ENCODE peak calls at places on chromosomes 5 and 9, in eight cellular contexts. M, J, T, X, P, G, R and W are unnamed samples.

GRCh38 chr9:6669881-6670280 is 24.4 kb upstream of the GLDC start:
- DNase-seq in M (no peak), J (no peak), T (no peak), X (no peak), P (no peak), G (no peak), R (no peak), W (no peak)

GRCh38 chr5:6773342-6774035 is 60.3 kb downstream of the TENT4A start:
- DNase-seq in M (no peak), J (no peak), T (no peak), X (no peak), P (no peak), G (no peak), R (no peak), W (peak)

GRCh38 chr9:131138676-131139075 is 13.3 kb downstream of the NUP214 start:
- DNase-seq in M (no peak), J (no peak), T (no peak), X (no peak), P (no peak), G (no peak), R (no peak), W (no peak)

GRCh38 chr5:83745821-83746220 is 25.2 kb upstream of the HAPLN1 start:
- DNase-seq in M (no peak), J (no peak), T (no peak), X (no peak), P (no peak), G (no peak), R (no peak), W (no peak)

GRCh38 chr5:55715519-55716078 is 3.5 kb upstream of the SLC38A9 start:
- DNase-seq in M (no peak), J (no peak), T (no peak), X (no peak), P (no peak), G (no peak), R (no peak), W (no peak)

GRCh38 chr9:115668506-115668905 is 485.1 kb upstream of the PAPPA start:
- DNase-seq in M (peak), J (peak), T (no peak), X (no peak), P (no peak), G (no peak), R (no peak), W (no peak)

GRCh38 chr5:89047591-89047990 is 164.6 kb upstream of the MEF2C start:
- DNase-seq in M (no peak), J (no peak), T (no peak), X (no peak), P (no peak), G (no peak), R (no peak), W (no peak)

GRCh38 chr5:10250804-10251276 is 760 bp downstream of the CCT5 start:
- DNase-seq in M (no peak), J (no peak), T (no peak), X (no peak), P (no peak), G (no peak), R (no peak), W (no peak)

GRCh38 chr5:39376293-39376714 is 12.0 kb upstream of the C9 start:
- DNase-seq in M (no peak), J (no peak), T (no peak), X (no peak), P (no peak), G (no peak), R (no peak), W (no peak)

GRCh38 chr5:150112211-150113046 is 26.1 kb upstream of the CSF1R start:
- DNase-seq in M (peak), J (peak), T (peak), X (peak), P (no peak), G (peak), R (no peak), W (no peak)

GRCh38 chr9:95736891-95737522 is 138.5 kb upstream of the ERCC6L2 start:
- DNase-seq in M (no peak), J (no peak), T (no peak), X (no peak), P (no peak), G (no peak), R (no peak), W (no peak)

GRCh38 chr9:2809692-2810423 is 34.0 kb downstream of the PUM3 start:
- DNase-seq in M (no peak), J (peak), T (peak), X (no peak), P (no peak), G (no peak), R (no peak), W (no peak)

GRCh38 chr9:122810306-122810946 is 10.5 kb downstream of the OR1K1 start:
- DNase-seq in M (peak), J (peak), T (peak), X (peak), P (peak), G (peak), R (peak), W (peak)

GRCh38 chr5:9716838-9717281 is 86.7 kb upstream of the TAS2R1 start:
- DNase-seq in M (no peak), J (peak), T (no peak), X (no peak), P (no peak), G (no peak), R (no peak), W (no peak)

GRCh38 chr9:36134761-36135505 is 1.6 kb upstream of the GLIPR2 start:
- DNase-seq in M (no peak), J (no peak), T (no peak), X (no peak), P (no peak), G (no peak), R (no peak), W (no peak)

GRCh38 chr9:69168709-69169217 is 5.3 kb upstream of the TJP2 start:
- DNase-seq in M (no peak), J (peak), T (peak), X (no peak), P (no peak), G (no peak), R (no peak), W (no peak)

GRCh38 chr9:36995927-36996471 is 38.1 kb downstream of the PAX5 start:
- DNase-seq in M (peak), J (peak), T (no peak), X (peak), P (peak), G (peak), R (no peak), W (no peak)

GRCh38 chr9:131410051-131410491 is 16.2 kb downstream of the PRRC2B start:
- DNase-seq in M (no peak), J (no peak), T (no peak), X (no peak), P (no peak), G (no peak), R (no peak), W (no peak)